ENCODE peak calls at places on chromosome 21, in five cellular contexts. N is mucosa of descending colon, B is Peyer's patch, A is lower lobe of right lung, G is stomach. V is an unnamed sample. For H3K36me3, the result is how much of the 10 kb centered on the place peaks cover.

GRCh38 chr21:17612565-17613241 is at the start of gene BTG3:
- DNase-seq in A (peak), B (peak), G (peak), N (peak), V (peak)

GRCh38 chr21:29265690-29266479 is 32.8 kb upstream of the BACH1 start:
- DNase-seq in N (no peak), B (no peak), A (no peak), G (no peak), V (no peak)

GRCh38 chr21:14547834-14548513 is 1.9 kb upstream of the SAMSN1 start:
- DNase-seq in A (no peak), G (no peak), B (no peak), N (no peak), V (no peak)

GRCh38 chr21:43925096-43925481 is 60.1 kb downstream of the AGPAT3 start:
- DNase-seq in N (peak), A (peak), G (no peak), B (peak), V (no peak)

GRCh38 chr21:37866027-37866426 is 50.2 kb downstream of the KCNJ6 start:
- DNase-seq in B (no peak), N (no peak), A (peak), G (no peak), V (no peak)

GRCh38 chr21:27388835-27389234 is 421.9 kb upstream of the ADAMTS5 start:
- DNase-seq in G (no peak), B (no peak), N (no peak), A (no peak), V (no peak)

GRCh38 chr21:33799378-33800090 is 116.1 kb downstream of the ATP5PO start:
- DNase-seq in B (no peak), G (no peak), N (no peak), A (no peak), V (no peak)

GRCh38 chr21:15592271-15592860 is 137.4 kb upstream of the USP25 start:
- DNase-seq in N (no peak), B (no peak), G (no peak), A (no peak), V (no peak)

GRCh38 chr21:40254540-40255455 is 387.6 kb downstream of the PCP4 start:
- DNase-seq in N (no peak), G (no peak), A (no peak), B (no peak), V (no peak)

GRCh38 chr21:34996304-34997081 is 52.6 kb downstream of the RUNX1 start:
- DNase-seq in N (no peak), G (no peak), A (peak), B (no peak), V (peak)

GRCh38 chr21:34688145-34688544 is 19.4 kb downstream of the CLIC6 start:
- DNase-seq in A (no peak), N (no peak), B (no peak), G (no peak), V (no peak)

GRCh38 chr21:15826147-15826780 is 96.5 kb downstream of the USP25 start:
- DNase-seq in N (no peak), A (no peak), B (peak), G (no peak), V (no peak)

GRCh38 chr21:33301632-33302002 is 23.2 kb upstream of the IFNAR1 start:
- DNase-seq in N (no peak), G (no peak), A (no peak), B (no peak), V (no peak)

GRCh38 chr21:45740088-45740440 is 96.5 kb downstream of the PCBP3 start:
- DNase-seq in G (no peak), B (no peak), N (no peak), A (no peak), V (no peak)

GRCh38 chr21:45739218-45740087 is 95.9 kb downstream of the PCBP3 start:
- DNase-seq in G (no peak), A (no peak), B (no peak), N (no peak), V (no peak)

GRCh38 chr21:45737485-45738166 is 94.1 kb downstream of the PCBP3 start:
- DNase-seq in N (no peak), A (no peak), B (no peak), G (no peak), V (no peak)

GRCh38 chr21:45741691-45742090 is 98.2 kb downstream of the PCBP3 start:
- DNase-seq in N (no peak), G (no peak), B (no peak), A (no peak), V (no peak)

DNA sequence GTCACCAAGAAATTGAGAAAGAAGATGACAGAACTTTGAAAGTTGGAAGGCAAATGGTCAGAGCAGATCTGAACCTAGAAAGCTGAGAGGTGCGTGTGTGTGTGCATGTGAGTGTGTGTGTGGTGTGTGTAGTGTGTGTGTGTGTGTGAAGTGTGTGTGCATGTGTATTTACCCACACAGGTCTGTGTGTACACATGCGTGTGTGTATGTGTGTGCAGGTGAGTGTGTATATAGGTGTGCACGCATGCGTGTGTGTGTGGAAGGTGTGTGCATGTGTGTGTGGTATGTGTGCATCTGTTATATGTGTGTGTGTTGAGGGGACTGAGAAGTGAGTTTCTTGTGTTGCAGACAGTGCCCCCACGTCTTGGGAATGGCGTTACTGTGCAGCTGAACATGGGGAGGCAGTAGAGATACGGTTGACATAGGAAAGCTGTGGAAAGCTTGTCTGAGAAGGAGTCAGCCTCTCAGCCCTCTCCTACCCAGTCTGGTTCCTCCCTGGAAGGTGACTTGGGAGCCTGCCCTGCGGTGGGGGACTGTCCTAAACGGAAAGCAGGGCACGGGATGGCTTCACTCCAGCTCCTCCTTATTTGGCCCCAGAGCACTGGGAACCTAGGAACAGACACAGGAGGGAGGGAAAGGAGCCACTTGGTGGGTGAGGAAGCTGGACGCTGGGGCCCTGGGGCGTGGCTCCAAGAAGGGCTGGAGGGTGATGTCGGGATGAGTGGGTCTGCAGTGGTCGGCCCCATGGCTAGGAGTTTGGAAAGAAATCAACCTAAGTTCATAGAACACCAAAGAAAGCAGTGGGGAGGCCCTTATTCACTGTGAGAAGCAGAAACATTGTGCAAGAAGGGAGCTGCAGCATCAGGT is 97.2 kb downstream of the PCBP3 start:
- DNase-seq in B (no peak), A (no peak), N (no peak), G (no peak), V (no peak)
- TF ChIP-seq CTCF in B (no peak), A (no peak), N (no peak), G (no peak), V (no peak)

GRCh38 chr21:39065912-39066311 is 117.3 kb downstream of the PSMG1 start:
- DNase-seq in A (no peak), G (no peak), N (no peak), B (no peak), V (no peak)
- H3K4me3 ChIP-seq in A (no peak), G (no peak), N (no peak), B (no peak), V (no peak)

GRCh38 chr21:42687796-42688195 is 34.4 kb downstream of the PDE9A start:
- DNase-seq in G (no peak), B (no peak), N (no peak), A (no peak), V (no peak)
- H3K36me3 ChIP-seq in G (under half), B (under half), N (under half), A (under half), V (under half)

GRCh38 chr21:46634966-46635323 is 529 bp upstream of the PRMT2 start:
- DNase-seq in N (no peak), G (peak), B (no peak), A (peak), V (no peak)
- TF ChIP-seq CTCF in N (no peak), G (no peak), B (no peak), A (peak), V (peak)

V was measured in upper lobe of right lung.